ENCODE peak calls at places on chromosomes 5 and 9, in ten cellular contexts. Z, P, W, A, U, M, X, K, I and R are unnamed samples.

GRCh38 chr5:60457256-60457655 is 242.7 kb downstream of the DEPDC1B start:
- DNase-seq in K (no peak), I (no peak), Z (no peak), W (no peak), A (no peak), X (no peak), P (no peak), U (no peak), M (no peak), R (no peak)

GRCh38 chr9:17480966-17481365 is 97.9 kb upstream of the SH3GL2 start:
- DNase-seq in Z (no peak), U (no peak), W (no peak), A (peak; percentile 51), K (no peak), P (no peak), M (no peak), X (no peak), I (no peak), R (peak; percentile 32)

GRCh38 chr9:70679845-70680244 is 265.4 kb upstream of the KLF9 start:
- DNase-seq in A (no peak), Z (no peak), I (no peak), P (no peak), X (no peak), W (no peak), U (no peak), M (no peak), K (no peak), R (no peak)

GRCh38 chr9:100641166-100641565 is 63.3 kb downstream of the CAVIN4 start:
- DNase-seq in A (no peak), M (no peak), P (peak; percentile 41), W (no peak), K (no peak), X (no peak), U (no peak), Z (no peak), I (no peak), R (no peak)

GRCh38 chr5:67315082-67315801 is 118.6 kb upstream of the CD180 start:
- DNase-seq in I (no peak), M (no peak), W (no peak), A (no peak), P (no peak), X (no peak), K (no peak), Z (no peak), U (no peak), R (peak; percentile 69)

GRCh38 chr5:167050568-167051214 is 1240.8 kb upstream of the WWC1 start:
- DNase-seq in X (no peak), U (no peak), M (no peak), A (no peak), Z (no peak), I (no peak), W (no peak), P (peak; percentile 79), K (no peak), R (no peak)

GRCh38 chr5:151622367-151623097 is 31.4 kb upstream of the FAT2 start:
- DNase-seq in I (no peak), M (no peak), A (no peak), Z (no peak), K (no peak), U (no peak), X (no peak), W (no peak), P (no peak), R (no peak)

GRCh38 chr5:39604491-39604890 is 179.7 kb upstream of the DAB2 start:
- DNase-seq in Z (no peak), P (no peak), K (no peak), M (no peak), X (no peak), U (no peak), A (no peak), I (no peak), W (no peak), R (no peak)

GRCh38 chr9:98916660-98917059 is 27.0 kb upstream of the COL15A1 start:
- DNase-seq in W (peak; percentile 26), M (no peak), K (no peak), P (peak; percentile 73), U (no peak), Z (no peak), A (peak; percentile 88), X (no peak), I (no peak), R (no peak)

GRCh38 chr9:110986529-110986928 is 51.7 kb downstream of the LPAR1 start:
- DNase-seq in Z (no peak), A (no peak), P (no peak), X (no peak), I (no peak), K (no peak), W (no peak), M (no peak), U (no peak), R (no peak)

GRCh38 chr9:88680505-88681160 is 145.7 kb downstream of the NXNL2 start:
- DNase-seq in Z (no peak), W (no peak), K (no peak), P (no peak), X (peak; percentile 90), I (no peak), U (no peak), M (no peak), A (no peak), R (no peak)

GRCh38 chr9:36492849-36493248 is 79.8 kb upstream of the MELK start:
- DNase-seq in P (no peak), U (no peak), M (no peak), W (no peak), K (no peak), A (no peak), Z (no peak), I (no peak), X (no peak), R (no peak)

DNA sequence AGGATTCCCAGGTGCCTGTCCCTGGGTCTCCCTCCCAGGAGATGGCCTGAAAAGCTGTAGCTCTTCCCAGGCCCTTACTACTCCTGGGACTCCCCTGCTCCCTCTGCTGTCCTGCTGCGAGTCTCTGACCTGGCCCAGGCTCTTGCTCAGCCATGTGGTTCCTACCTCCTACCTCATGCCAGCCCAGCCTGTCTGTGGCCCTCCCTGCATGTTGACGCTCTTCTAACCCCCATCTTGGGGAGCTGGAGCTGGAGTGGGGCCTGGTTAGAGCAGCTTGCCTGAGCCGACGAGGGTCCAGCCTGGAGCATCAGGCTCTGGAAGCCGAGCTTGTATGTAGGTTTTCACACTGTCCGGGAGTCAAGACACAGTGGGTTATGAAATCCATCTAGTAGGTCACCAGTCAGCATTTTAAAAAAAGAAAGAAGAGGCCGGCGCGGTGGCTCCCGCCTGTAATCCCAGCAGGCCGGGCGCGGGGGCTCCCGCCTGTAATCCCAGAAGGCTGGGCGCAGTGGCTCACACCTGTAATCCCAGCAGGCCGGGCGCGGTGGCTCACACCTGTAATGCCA is 244.4 kb downstream of the FANCC start:
- DNase-seq in M (no peak), W (peak; percentile 8), K (no peak), I (no peak), X (no peak), Z (no peak), P (peak; percentile 67), A (peak; percentile 68), U (peak; percentile 29), R (no peak)
- TF ChIP-seq CTCF in M (no peak), W (no peak), K (no peak), I (no peak), X (peak; percentile 43), Z (no peak), P (peak; percentile 37), A (no peak), U (no peak), R (no peak)

DNA sequence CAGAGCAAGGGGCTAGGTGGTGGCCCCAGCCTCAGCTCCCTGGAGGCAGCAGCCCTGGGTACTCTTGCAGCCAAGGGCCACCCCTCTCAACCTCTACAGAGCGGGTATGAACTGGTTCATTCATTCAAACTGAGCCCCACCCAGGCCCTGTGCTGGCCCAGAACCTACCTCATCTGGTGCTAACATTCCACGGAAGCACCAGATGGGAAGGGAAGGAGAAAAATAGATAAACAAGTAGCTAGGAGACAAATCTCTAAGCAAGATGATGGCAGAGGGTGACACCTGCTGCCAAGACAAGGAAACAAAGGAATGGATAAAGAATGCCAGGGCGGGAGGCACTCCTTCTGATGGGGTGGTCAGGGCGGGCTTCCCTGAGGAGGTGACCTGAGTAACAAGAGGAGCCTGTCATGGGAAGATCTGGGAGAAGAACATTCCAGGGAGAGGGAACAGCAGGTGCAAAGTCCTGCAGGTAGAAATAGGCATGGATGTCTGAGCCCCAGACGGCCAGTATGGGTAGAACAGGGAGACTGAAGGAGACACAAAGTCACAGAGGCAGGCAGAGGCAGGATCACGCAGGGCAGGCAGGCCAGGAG is 6.1 kb downstream of the ST6GALNAC4 start:
- DNase-seq in U (no peak), W (no peak), X (no peak), P (peak; percentile 36), A (no peak), Z (no peak), I (no peak), M (no peak), K (no peak), R (no peak)
- H3K27ac ChIP-seq in U (peak overlapping the region; percentile 58), W (no peak overlapping the region), X (no peak overlapping the region), P (no peak overlapping the region), A (no peak overlapping the region), Z (no peak overlapping the region), I (no peak overlapping the region), M (peak overlapping the region; percentile 86), K (no peak overlapping the region), R (peak overlapping the region; percentile 62)

DNA sequence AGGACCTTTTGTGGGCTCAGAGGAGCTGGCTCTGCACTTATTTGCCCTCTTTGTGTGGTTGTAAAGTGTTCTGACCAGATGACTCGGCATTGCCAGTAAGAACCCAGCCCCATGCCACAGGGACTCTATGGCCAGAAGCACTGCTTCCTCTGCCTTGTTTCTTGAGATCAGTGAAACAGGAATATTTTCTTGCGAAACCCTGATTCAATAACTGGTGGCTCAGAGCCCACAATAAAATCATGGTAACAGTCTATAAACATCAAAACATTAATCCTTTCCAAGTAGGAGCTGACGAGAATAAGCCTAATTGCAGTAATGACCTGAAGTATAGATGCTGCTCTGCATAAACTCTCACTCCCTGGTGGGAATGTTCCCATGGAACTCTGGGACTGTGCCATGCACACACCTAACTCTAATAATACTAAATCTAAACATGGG is 344.3 kb downstream of the ZNF608 start:
- DNase-seq in X (peak; percentile 90), P (no peak), K (no peak), Z (peak; percentile 75), U (peak; percentile 36), I (no peak), W (peak; percentile 78), M (no peak), A (no peak), R (no peak)
- TF ChIP-seq POLR2AphosphoS5 in X (no peak), P (no peak), K (no peak), Z (peak; percentile 78), U (peak; percentile 26), I (peak; percentile 45), W (peak; percentile 47), M (no peak), A (no peak), R (no peak)

GRCh38 chr9:38620483-38621433 is at the start of gene ANKRD18A:
- DNase-seq in M (no peak), W (peak; percentile 66), I (no peak), X (no peak), U (peak; percentile 92), Z (peak; percentile 84), A (peak; percentile 72), K (peak; percentile 61), P (peak; percentile 98), R (peak; percentile 90)
- TF ChIP-seq CTCF in M (peak; percentile 28), W (no peak), I (no peak), X (peak; percentile 73), U (peak; percentile 65), Z (peak; percentile 33), A (no peak), K (peak; percentile 89), P (peak; percentile 50), R (no peak)

DNA sequence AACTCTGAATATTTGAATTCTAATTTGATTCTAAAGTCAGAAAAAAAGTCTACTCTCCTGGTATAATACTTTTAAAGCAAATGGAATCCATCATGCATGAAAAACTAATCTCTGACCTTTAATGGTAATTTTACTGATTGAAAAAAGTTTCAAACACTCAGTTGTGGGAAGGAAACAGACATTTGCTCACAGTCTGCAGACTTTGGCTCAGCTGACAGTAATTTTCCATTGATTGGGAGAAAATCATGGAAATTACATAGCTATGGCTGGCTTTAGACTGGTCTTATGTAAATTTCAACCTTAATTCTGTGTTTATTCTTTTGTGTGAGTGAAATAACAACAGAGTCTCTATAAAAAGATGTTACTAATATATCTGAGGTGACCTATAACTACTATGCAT is 574.2 kb downstream of the PDE4D start:
- DNase-seq in K (no peak), A (no peak), I (no peak), U (no peak), Z (no peak), P (no peak), X (no peak), M (no peak), W (no peak), R (no peak)
- H3K27ac ChIP-seq in K (no peak overlapping the region), A (peak overlapping the region; percentile 73), I (no peak overlapping the region), U (no peak overlapping the region), Z (no peak overlapping the region), P (no peak overlapping the region), X (no peak overlapping the region), M (no peak overlapping the region), W (no peak overlapping the region), R (no peak overlapping the region)